ENCODE peak calls at places on chromosomes 13 and 19, in seven cellular contexts. D is HL-60, R is endothelial cell, K is iris pigment epithelial cell, E is HAP-1, A is NCI-H1092, U is astrocyte of the spinal cord. S is an unnamed sample.

GRCh38 chr13:75935805-75936204 is 299.7 kb downstream of the LMO7 start:
- DNase-seq in D (no peak), R (no peak), K (no peak), E (no peak), A (no peak), U (no peak), S (no peak)

GRCh38 chr19:31160346-31160926 is 188.8 kb downstream of the TSHZ3 start:
- DNase-seq in D (no peak), R (no peak), K (peak; percentile 32), E (no peak), A (no peak), U (peak; percentile 88), S (no peak)

GRCh38 chr13:114005206-114005720 is 31.4 kb upstream of the C13orf46 start:
- DNase-seq in D (no peak), R (no peak), K (no peak), E (no peak), A (no peak), U (no peak), S (no peak)

GRCh38 chr19:28142258-28142657 is 1070.7 kb downstream of the UQCRFS1 start:
- DNase-seq in D (no peak), R (no peak), K (no peak), E (no peak), A (no peak), U (no peak), S (no peak)

GRCh38 chr13:42396501-42396900 is 124.5 kb downstream of the AKAP11 start:
- DNase-seq in D (no peak), R (no peak), K (no peak), E (no peak), A (no peak), U (no peak), S (no peak)

GRCh38 chr19:8392017-8392591 is 1.9 kb downstream of the RAB11B start:
- DNase-seq in D (no peak), R (no peak), K (no peak), E (no peak), A (no peak), U (no peak), S (no peak)

GRCh38 chr19:42553292-42554045 is 25.2 kb upstream of the CEACAM1 start:
- DNase-seq in D (peak; percentile 56), R (no peak), K (peak; percentile 87), E (no peak), A (no peak), U (peak; percentile 69), S (peak; percentile 49)

GRCh38 chr19:55086730-55087541 is 11.3 kb downstream of the EPS8L1 start:
- DNase-seq in D (no peak), R (peak; percentile 96), K (peak; percentile 93), E (peak; percentile 47), A (no peak), U (peak; percentile 92), S (peak; percentile 99)

GRCh38 chr13:49604570-49604969 is 19.2 kb upstream of the RCBTB1 start:
- DNase-seq in D (no peak), R (no peak), K (peak; percentile 24), E (no peak), A (no peak), U (no peak), S (no peak)

GRCh38 chr13:108276060-108276459 is 6.5 kb downstream of the TNFSF13B start:
- DNase-seq in D (no peak), R (no peak), K (no peak), E (no peak), A (no peak), U (no peak), S (no peak)

GRCh38 chr13:110001622-110002275 is 215.4 kb upstream of the IRS2 start:
- DNase-seq in D (no peak), R (no peak), K (peak; percentile 76), E (no peak), A (no peak), U (peak; percentile 85), S (no peak)

GRCh38 chr19:51548213-51548651 is 16.8 kb upstream of the SIGLEC6 start:
- DNase-seq in D (no peak), R (no peak), K (no peak), E (no peak), A (no peak), U (no peak), S (no peak)

GRCh38 chr13:97478247-97478646 is 44.3 kb downstream of the RAP2A start:
- DNase-seq in D (no peak), R (no peak), K (no peak), E (no peak), A (no peak), U (no peak), S (no peak)

GRCh38 chr13:101473458-101473857 is 21.0 kb downstream of the ITGBL1 start:
- DNase-seq in D (no peak), R (no peak), K (peak; percentile 91), E (no peak), A (no peak), U (peak; percentile 87), S (peak; percentile 44)

GRCh38 chr13:113917096-113917495 is 53.2 kb upstream of the GAS6 start:
- DNase-seq in D (no peak), R (no peak), K (no peak), E (no peak), A (no peak), U (no peak), S (no peak)

GRCh38 chr19:58170860-58171259 is 12.0 kb upstream of the ZNF274 start:
- DNase-seq in D (no peak), R (no peak), K (peak; percentile 61), E (no peak), A (no peak), U (peak; percentile 39), S (peak; percentile 86)

GRCh38 chr13:106151056-106151699 is 384.3 kb downstream of the EFNB2 start:
- DNase-seq in D (no peak), R (no peak), K (peak; percentile 92), E (peak; percentile 31), A (no peak), U (peak; percentile 98), S (peak; percentile 86)

GRCh38 chr19:5059191-5059579 is 90.3 kb downstream of the KDM4B start:
- DNase-seq in D (no peak), R (no peak), K (no peak), E (no peak), A (peak; percentile 33), U (no peak), S (no peak)

GRCh38 chr13:76229281-76229680 is 593.2 kb downstream of the LMO7 start:
- DNase-seq in D (no peak), R (no peak), K (no peak), E (no peak), A (no peak), U (no peak), S (no peak)

GRCh38 chr13:88601949-88602348 is 930.8 kb downstream of the SLITRK5 start:
- DNase-seq in D (no peak), R (no peak), K (no peak), E (no peak), A (no peak), U (no peak), S (no peak)

GRCh38 chr13:77274126-77274525 is 52.8 kb downstream of the MYCBP2 start:
- DNase-seq in D (no peak), R (no peak), K (no peak), E (no peak), A (no peak), U (no peak), S (no peak)

GRCh38 chr13:106486287-106486686 is 49.2 kb downstream of the EFNB2 start:
- DNase-seq in D (no peak), R (no peak), K (no peak), E (no peak), A (no peak), U (no peak), S (no peak)

GRCh38 chr19:4911786-4912672 is 2.7 kb downstream of the UHRF1 start:
- DNase-seq in D (peak; percentile 79), R (peak; percentile 55), K (peak; percentile 100), E (peak; percentile 81), A (no peak), U (peak; percentile 99), S (peak; percentile 97)

GRCh38 chr13:63408227-63409202 is 1992.9 kb upstream of the PCDH20 start:
- DNase-seq in D (no peak), R (no peak), K (peak; percentile 46), E (no peak), A (no peak), U (peak; percentile 88), S (no peak)

GRCh38 chr13:76463314-76463713 is 422.9 kb downstream of the KCTD12 start:
- DNase-seq in D (no peak), R (no peak), K (no peak), E (no peak), A (no peak), U (no peak), S (no peak)

GRCh38 chr13:107216046-107216715 is 648.2 kb upstream of the ARGLU1 start:
- DNase-seq in D (no peak), R (no peak), K (peak; percentile 69), E (no peak), A (no peak), U (no peak), S (no peak)